ENCODE peak calls at places on chromosomes 4 and X, in four cellular contexts. P is ascending aorta, W is spleen, H is heart right ventricle. G is an unnamed sample.

GRCh38 chrX:38879631-38880220 is 78.5 kb downstream of the MID1IP1 start:
- DNase-seq in P (no peak), W (peak), H (peak), G (no peak)

GRCh38 chr4:137609693-137610450 is 77.6 kb upstream of the PCDH18 start:
- DNase-seq in P (no peak), W (no peak), H (no peak), G (no peak)

GRCh38 chrX:147485207-147485606 is 426.5 kb upstream of the FMR1 start:
- DNase-seq in P (no peak), W (peak), H (no peak), G (no peak)

GRCh38 chrX:74104356-74105065 is 199.5 kb upstream of the ZCCHC13 start:
- DNase-seq in P (no peak), W (no peak), H (no peak), G (no peak)

GRCh38 chrX:134692990-134693389 is 34.7 kb upstream of the PLAC1 start:
- DNase-seq in P (no peak), W (no peak), H (no peak), G (no peak)

GRCh38 chr4:169492436-169493163 is 119.8 kb downstream of the NEK1 start:
- DNase-seq in P (no peak), W (no peak), H (no peak), G (no peak)

GRCh38 chr4:140141196-140141845 is 12.7 kb downstream of the MAML3 start:
- DNase-seq in P (no peak), W (no peak), H (no peak), G (no peak)

GRCh38 chrX:6199519-6199918 is 29.1 kb downstream of the NLGN4X start:
- DNase-seq in P (no peak), W (no peak), H (no peak), G (no peak)

GRCh38 chr4:143025111-143025704 is 159.5 kb upstream of the USP38 start:
- DNase-seq in P (no peak), W (no peak), H (no peak), G (no peak)

GRCh38 chrX:97835969-97836368 is 952.3 kb downstream of the RPA4 start:
- DNase-seq in P (no peak), W (no peak), H (no peak), G (no peak)

GRCh38 chrX:133185938-133186337 is 32.2 kb downstream of the TFDP3 start:
- DNase-seq in P (no peak), W (no peak), H (no peak), G (no peak)

DNA sequence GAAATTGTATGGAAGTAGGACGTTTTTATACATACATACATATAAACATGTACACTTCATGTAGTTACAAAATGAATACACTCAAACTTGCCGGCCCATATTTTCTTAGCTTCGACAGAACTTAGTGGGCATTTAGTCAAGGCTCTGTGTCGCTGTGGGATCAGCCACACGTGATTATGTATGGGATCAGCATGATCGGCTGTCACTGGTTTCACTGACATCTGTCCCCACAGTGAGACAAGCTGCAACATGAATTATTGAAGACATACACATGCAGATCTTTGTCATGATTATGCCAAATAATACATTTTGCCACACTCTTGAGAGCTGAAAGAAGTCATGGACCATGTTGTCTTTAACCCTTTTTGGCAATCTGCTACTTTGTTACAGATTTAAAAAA is 38.2 kb upstream of the NAA11 start:
- DNase-seq in P (no peak), W (no peak), H (no peak), G (no peak)
- H3K4me3 ChIP-seq in P (no peak), W (no peak), H (no peak), G (no peak)

GRCh38 chrX:72609313-72609712 is 36.7 kb upstream of the HDAC8 start:
- DNase-seq in P (no peak), W (no peak), H (no peak), G (no peak)
- TF ChIP-seq CTCF in P (no peak), W (no peak), H (peak), G (no peak)

GRCh38 chr4:1964971-1965370 is 43.8 kb downstream of the NELFA start:
- DNase-seq in P (no peak), W (no peak), H (no peak), G (no peak)

GRCh38 chr4:1969928-1970723 is 38.6 kb downstream of the NELFA start:
- DNase-seq in P (no peak), W (peak), H (no peak), G (no peak)

GRCh38 chr4:1968667-1969295 is 40.0 kb downstream of the NELFA start:
- DNase-seq in P (no peak), W (peak), H (no peak), G (no peak)

GRCh38 chr4:1964443-1964842 is 44.3 kb downstream of the NELFA start:
- DNase-seq in P (no peak), W (no peak), H (no peak), G (no peak)

DNA sequence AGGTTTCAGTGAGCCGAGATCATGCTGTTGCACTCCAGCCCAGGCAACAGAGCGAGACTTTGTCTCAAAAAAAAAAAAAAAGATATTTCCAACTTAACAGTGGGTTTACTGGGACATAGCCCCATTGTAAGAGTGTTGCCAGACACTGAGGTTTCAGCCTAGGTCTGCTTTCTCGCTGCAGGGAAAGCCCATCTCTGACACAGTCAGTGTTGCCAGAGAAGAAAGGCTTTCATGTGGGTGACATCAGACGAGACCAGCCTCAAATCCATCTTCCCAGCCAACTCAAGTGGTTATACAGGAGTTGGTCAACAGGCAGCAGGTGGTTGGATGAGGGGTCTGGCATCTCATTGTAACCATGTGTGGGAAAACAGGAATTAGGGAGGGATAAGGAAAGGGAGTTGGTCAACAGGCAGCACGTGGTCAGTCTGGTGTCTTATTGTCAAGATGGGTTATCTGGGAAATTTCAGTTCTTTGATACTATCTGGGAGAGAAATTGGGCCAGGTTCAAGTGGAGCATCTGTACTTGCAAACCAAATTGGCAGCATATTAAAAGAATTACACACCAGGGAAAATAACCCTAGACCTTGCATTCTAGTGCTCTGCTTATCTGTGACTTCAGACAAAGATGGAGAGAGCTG is 41.1 kb downstream of the NELFA start:
- DNase-seq in P (no peak), W (peak), H (no peak), G (no peak)
- H3K27ac ChIP-seq in P (no peak), W (no peak), H (no peak), G (no peak)

DNA sequence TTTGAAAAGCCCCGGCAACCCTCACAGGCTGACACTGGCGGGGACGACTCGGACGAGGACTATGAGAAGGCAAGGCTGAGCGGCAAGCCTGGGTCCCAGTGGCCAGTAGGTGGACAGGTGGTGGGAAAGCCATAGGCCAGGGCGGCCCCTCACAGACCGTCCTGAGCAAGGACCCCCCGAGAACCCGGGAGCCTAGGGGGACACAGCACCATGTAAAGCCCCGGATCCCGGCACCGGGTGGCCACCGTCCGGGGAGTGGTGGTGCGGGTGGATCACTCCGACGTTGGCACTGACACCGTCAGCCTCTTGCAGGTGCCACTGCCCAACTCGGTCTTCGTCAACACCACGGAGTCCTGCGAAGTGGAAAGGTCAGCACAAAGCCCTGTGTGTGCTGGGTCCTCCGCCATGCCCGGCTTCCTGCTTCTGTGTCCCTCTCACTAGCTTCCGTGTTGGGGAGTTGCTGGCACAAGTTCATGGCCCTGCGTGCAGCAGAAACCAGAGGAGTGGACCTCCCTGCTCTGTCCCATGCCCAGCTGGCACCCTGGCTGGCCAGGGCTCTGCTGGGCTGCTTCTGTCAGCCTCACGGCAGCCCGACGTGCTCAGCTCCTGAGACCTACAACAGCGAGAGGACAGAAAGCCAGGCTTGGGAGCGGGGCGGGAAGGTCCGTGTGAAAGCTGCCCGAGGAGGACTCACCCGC is 11.9 kb upstream of the ADD1 start:
- DNase-seq in P (no peak), W (peak), H (no peak), G (peak)
- H3K4me3 ChIP-seq in P (no peak), W (no peak), H (no peak), G (no peak)

GRCh38 chr4:113888006-113888405 is 91.4 kb downstream of the ARSJ start:
- DNase-seq in P (no peak), W (no peak), H (no peak), G (no peak)

GRCh38 chr4:113899260-113900177 is 79.9 kb downstream of the ARSJ start:
- DNase-seq in P (no peak), W (no peak), H (no peak), G (no peak)

DNA sequence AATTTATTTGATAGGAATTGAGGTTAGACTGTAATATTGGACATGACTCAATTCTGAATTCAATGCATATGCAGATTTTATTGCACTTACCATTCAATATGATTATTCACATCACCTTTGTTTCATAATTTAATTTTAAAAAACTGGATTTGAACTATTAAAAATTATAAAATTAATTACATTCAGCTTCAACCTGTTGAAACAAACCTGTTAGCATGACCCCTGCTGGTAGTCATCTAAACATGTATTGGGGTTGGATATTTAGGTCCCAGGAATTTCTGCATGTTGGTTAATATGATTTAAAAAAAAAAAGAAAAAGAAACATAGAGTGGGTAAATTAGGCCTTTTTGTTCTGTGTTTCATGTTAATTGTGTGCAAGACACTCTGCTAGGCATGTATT is 85.9 kb downstream of the ARSJ start:
- DNase-seq in P (no peak), W (no peak), H (no peak), G (no peak)
- TF ChIP-seq CTCF in P (no peak), W (peak), H (peak), G (no peak)

DNA sequence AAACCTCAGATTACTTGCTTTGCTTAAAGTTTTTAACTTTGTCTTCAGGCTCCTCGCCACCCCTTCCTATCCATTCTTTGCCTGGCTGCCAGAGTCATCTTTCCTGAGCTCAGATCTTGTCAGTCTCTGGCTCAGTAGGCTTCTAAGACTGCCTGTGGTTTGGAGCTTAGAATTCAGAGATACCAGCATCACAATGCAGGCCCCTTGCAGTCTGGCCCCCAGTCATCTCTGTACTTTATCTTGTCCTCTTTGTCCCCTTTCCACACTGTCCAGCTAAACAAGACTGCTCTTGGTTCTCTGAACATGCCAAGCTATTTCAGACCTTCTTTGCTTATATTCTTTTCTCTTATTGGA is 3.0 kb downstream of the KIAA0232 start:
- DNase-seq in P (no peak), W (no peak), H (no peak), G (no peak)
- H3K27ac ChIP-seq in P (no peak), W (no peak), H (peak), G (no peak)